ENCODE peak calls at places on chromosomes 2 and 18, in ten cellular contexts. One of them, this sample, is unnamed.

GRCh38 chr2:34115076-34115475 is 516.0 kb upstream of the FAM98A start:
- DNase-seq in PC-9: no peak
- DNase-seq in kidney tubule cell: no peak
- DNase-seq in T follicular helper cell: no peak
- DNase-seq in non-pigmented ciliary epithelial cell: no peak
- DNase-seq in RWPE1: no peak
- DNase-seq in HL-60: no peak
- DNase-seq in amygdala: no peak
- DNase-seq in dermis blood vessel endothelial cell: no peak
- DNase-seq in NCI-H1417: no peak
- DNase-seq in this sample: no peak

GRCh38 chr2:10048501-10049171 is 5.3 kb downstream of the KLF11 start:
- DNase-seq in amygdala: no peak
- DNase-seq in NCI-H1417: peak; percentile 67
- DNase-seq in T follicular helper cell: no peak
- DNase-seq in RWPE1: peak; percentile 36
- DNase-seq in kidney tubule cell: peak; percentile 57
- DNase-seq in PC-9: no peak
- DNase-seq in dermis blood vessel endothelial cell: peak; percentile 78
- DNase-seq in HL-60: no peak
- DNase-seq in non-pigmented ciliary epithelial cell: no peak
- DNase-seq in this sample: peak; percentile 94

GRCh38 chr2:3610415-3610814 is 15.5 kb downstream of the COLEC11 start:
- DNase-seq in RWPE1: no peak
- DNase-seq in NCI-H1417: no peak
- DNase-seq in PC-9: no peak
- DNase-seq in non-pigmented ciliary epithelial cell: no peak
- DNase-seq in T follicular helper cell: no peak
- DNase-seq in HL-60: no peak
- DNase-seq in dermis blood vessel endothelial cell: no peak
- DNase-seq in kidney tubule cell: no peak
- DNase-seq in amygdala: no peak
- DNase-seq in this sample: no peak

GRCh38 chr2:108305901-108306300 is 17.2 kb downstream of the SULT1C2 start:
- DNase-seq in T follicular helper cell: no peak
- DNase-seq in NCI-H1417: no peak
- DNase-seq in non-pigmented ciliary epithelial cell: no peak
- DNase-seq in PC-9: no peak
- DNase-seq in dermis blood vessel endothelial cell: no peak
- DNase-seq in HL-60: no peak
- DNase-seq in amygdala: no peak
- DNase-seq in kidney tubule cell: peak; percentile 36
- DNase-seq in RWPE1: no peak
- DNase-seq in this sample: no peak

GRCh38 chr2:120905824-120906571 is 170.3 kb downstream of the GLI2 start:
- DNase-seq in non-pigmented ciliary epithelial cell: no peak
- DNase-seq in T follicular helper cell: no peak
- DNase-seq in RWPE1: no peak
- DNase-seq in amygdala: no peak
- DNase-seq in kidney tubule cell: no peak
- DNase-seq in PC-9: no peak
- DNase-seq in dermis blood vessel endothelial cell: no peak
- DNase-seq in NCI-H1417: no peak
- DNase-seq in HL-60: no peak
- DNase-seq in this sample: peak; percentile 55

GRCh38 chr2:160751021-160751420 is 257.4 kb upstream of the RBMS1 start:
- DNase-seq in HL-60: no peak
- DNase-seq in dermis blood vessel endothelial cell: no peak
- DNase-seq in RWPE1: peak; percentile 5
- DNase-seq in non-pigmented ciliary epithelial cell: no peak
- DNase-seq in T follicular helper cell: no peak
- DNase-seq in PC-9: no peak
- DNase-seq in NCI-H1417: no peak
- DNase-seq in amygdala: no peak
- DNase-seq in kidney tubule cell: peak; percentile 50
- DNase-seq in this sample: peak; percentile 38

GRCh38 chr2:200086911-200087310 is 131.5 kb downstream of the MAIP1 start:
- DNase-seq in kidney tubule cell: peak; percentile 3
- DNase-seq in NCI-H1417: no peak
- DNase-seq in RWPE1: no peak
- DNase-seq in amygdala: peak; percentile 2
- DNase-seq in T follicular helper cell: no peak
- DNase-seq in non-pigmented ciliary epithelial cell: no peak
- DNase-seq in PC-9: no peak
- DNase-seq in dermis blood vessel endothelial cell: no peak
- DNase-seq in HL-60: no peak
- DNase-seq in this sample: no peak

GRCh38 chr2:218679119-218679518 is 7.2 kb downstream of the STK36 start:
- DNase-seq in T follicular helper cell: no peak
- DNase-seq in NCI-H1417: no peak
- DNase-seq in amygdala: no peak
- DNase-seq in non-pigmented ciliary epithelial cell: no peak
- DNase-seq in PC-9: no peak
- DNase-seq in HL-60: peak; percentile 61
- DNase-seq in kidney tubule cell: peak; percentile 42
- DNase-seq in dermis blood vessel endothelial cell: peak; percentile 29
- DNase-seq in RWPE1: no peak
- DNase-seq in this sample: no peak

GRCh38 chr18:63590368-63590767 is 3.2 kb downstream of the SERPINB13 start:
- DNase-seq in RWPE1: no peak
- DNase-seq in amygdala: no peak
- DNase-seq in kidney tubule cell: peak; percentile 10
- DNase-seq in PC-9: no peak
- DNase-seq in non-pigmented ciliary epithelial cell: no peak
- DNase-seq in HL-60: peak; percentile 98
- DNase-seq in dermis blood vessel endothelial cell: no peak
- DNase-seq in T follicular helper cell: no peak
- DNase-seq in NCI-H1417: no peak
- DNase-seq in this sample: no peak

GRCh38 chr2:237222178-237222577 is 136.5 kb downstream of the COPS8 start:
- DNase-seq in PC-9: no peak
- DNase-seq in HL-60: no peak
- DNase-seq in amygdala: no peak
- DNase-seq in non-pigmented ciliary epithelial cell: no peak
- DNase-seq in dermis blood vessel endothelial cell: no peak
- DNase-seq in T follicular helper cell: no peak
- DNase-seq in RWPE1: no peak
- DNase-seq in NCI-H1417: no peak
- DNase-seq in kidney tubule cell: peak; percentile 76
- DNase-seq in this sample: no peak

GRCh38 chr2:215816424-215816823 is 196.9 kb downstream of the MREG start:
- DNase-seq in non-pigmented ciliary epithelial cell: no peak
- DNase-seq in kidney tubule cell: no peak
- DNase-seq in PC-9: no peak
- DNase-seq in NCI-H1417: no peak
- DNase-seq in amygdala: no peak
- DNase-seq in dermis blood vessel endothelial cell: no peak
- DNase-seq in T follicular helper cell: no peak
- DNase-seq in HL-60: no peak
- DNase-seq in RWPE1: no peak
- DNase-seq in this sample: no peak

GRCh38 chr2:1628893-1629292 is 115.4 kb downstream of the PXDN start:
- DNase-seq in kidney tubule cell: peak; percentile 48
- DNase-seq in T follicular helper cell: no peak
- DNase-seq in amygdala: no peak
- DNase-seq in non-pigmented ciliary epithelial cell: no peak
- DNase-seq in HL-60: no peak
- DNase-seq in dermis blood vessel endothelial cell: peak; percentile 96
- DNase-seq in PC-9: no peak
- DNase-seq in RWPE1: peak; percentile 34
- DNase-seq in NCI-H1417: no peak
- DNase-seq in this sample: no peak

GRCh38 chr2:25365241-25365640 is 23.5 kb upstream of the DNMT3A start:
- DNase-seq in amygdala: no peak
- DNase-seq in non-pigmented ciliary epithelial cell: no peak
- DNase-seq in kidney tubule cell: peak; percentile 53
- DNase-seq in NCI-H1417: no peak
- DNase-seq in PC-9: no peak
- DNase-seq in RWPE1: no peak
- DNase-seq in dermis blood vessel endothelial cell: peak; percentile 23
- DNase-seq in T follicular helper cell: no peak
- DNase-seq in HL-60: no peak
- DNase-seq in this sample: no peak

GRCh38 chr2:2575870-2576386 is 244.9 kb upstream of the MYT1L start:
- DNase-seq in RWPE1: no peak
- DNase-seq in kidney tubule cell: no peak
- DNase-seq in T follicular helper cell: no peak
- DNase-seq in dermis blood vessel endothelial cell: no peak
- DNase-seq in amygdala: no peak
- DNase-seq in non-pigmented ciliary epithelial cell: no peak
- DNase-seq in NCI-H1417: peak; percentile 86
- DNase-seq in PC-9: no peak
- DNase-seq in HL-60: no peak
- DNase-seq in this sample: no peak

GRCh38 chr18:58095655-58096054 is 51.6 kb downstream of the NEDD4L start:
- DNase-seq in HL-60: no peak
- DNase-seq in T follicular helper cell: no peak
- DNase-seq in PC-9: no peak
- DNase-seq in RWPE1: no peak
- DNase-seq in non-pigmented ciliary epithelial cell: no peak
- DNase-seq in kidney tubule cell: no peak
- DNase-seq in amygdala: no peak
- DNase-seq in dermis blood vessel endothelial cell: no peak
- DNase-seq in NCI-H1417: no peak
- DNase-seq in this sample: no peak

GRCh38 chr2:204604061-204604460 is 58.8 kb downstream of the PARD3B start:
- DNase-seq in non-pigmented ciliary epithelial cell: no peak
- DNase-seq in RWPE1: no peak
- DNase-seq in HL-60: no peak
- DNase-seq in NCI-H1417: no peak
- DNase-seq in kidney tubule cell: peak; percentile 2
- DNase-seq in dermis blood vessel endothelial cell: peak; percentile 34
- DNase-seq in amygdala: no peak
- DNase-seq in PC-9: no peak
- DNase-seq in T follicular helper cell: no peak
- DNase-seq in this sample: no peak

GRCh38 chr18:4024702-4025101 is 430.4 kb downstream of the DLGAP1 start:
- DNase-seq in NCI-H1417: no peak
- DNase-seq in non-pigmented ciliary epithelial cell: no peak
- DNase-seq in kidney tubule cell: peak; percentile 56
- DNase-seq in dermis blood vessel endothelial cell: no peak
- DNase-seq in HL-60: no peak
- DNase-seq in PC-9: no peak
- DNase-seq in T follicular helper cell: no peak
- DNase-seq in amygdala: no peak
- DNase-seq in RWPE1: no peak
- DNase-seq in this sample: no peak

GRCh38 chr18:23689616-23690504 is 607 bp downstream of the LAMA3 start:
- DNase-seq in PC-9: no peak
- DNase-seq in dermis blood vessel endothelial cell: peak; percentile 32
- DNase-seq in T follicular helper cell: no peak
- DNase-seq in HL-60: no peak
- DNase-seq in non-pigmented ciliary epithelial cell: no peak
- DNase-seq in NCI-H1417: peak; percentile 82
- DNase-seq in RWPE1: no peak
- DNase-seq in kidney tubule cell: peak; percentile 27
- DNase-seq in amygdala: no peak
- DNase-seq in this sample: no peak

GRCh38 chr2:10712186-10712809 is 9.1 kb upstream of the ATP6V1C2 start:
- DNase-seq in RWPE1: no peak
- DNase-seq in T follicular helper cell: no peak
- DNase-seq in PC-9: no peak
- DNase-seq in NCI-H1417: no peak
- DNase-seq in HL-60: no peak
- DNase-seq in non-pigmented ciliary epithelial cell: no peak
- DNase-seq in amygdala: no peak
- DNase-seq in kidney tubule cell: no peak
- DNase-seq in dermis blood vessel endothelial cell: no peak
- DNase-seq in this sample: no peak

GRCh38 chr2:150063950-150064549 is 423.4 kb downstream of the RND3 start:
- DNase-seq in RWPE1: no peak
- DNase-seq in non-pigmented ciliary epithelial cell: no peak
- DNase-seq in NCI-H1417: no peak
- DNase-seq in amygdala: no peak
- DNase-seq in PC-9: no peak
- DNase-seq in T follicular helper cell: no peak
- DNase-seq in kidney tubule cell: no peak
- DNase-seq in HL-60: no peak
- DNase-seq in dermis blood vessel endothelial cell: no peak
- DNase-seq in this sample: no peak

GRCh38 chr18:54388203-54389142 is 30.8 kb downstream of the C18orf54 start:
- DNase-seq in RWPE1: peak; percentile 32
- DNase-seq in HL-60: peak; percentile 91
- DNase-seq in dermis blood vessel endothelial cell: peak; percentile 93
- DNase-seq in NCI-H1417: no peak
- DNase-seq in PC-9: peak; percentile 59
- DNase-seq in T follicular helper cell: no peak
- DNase-seq in non-pigmented ciliary epithelial cell: peak; percentile 88
- DNase-seq in amygdala: no peak
- DNase-seq in kidney tubule cell: peak; percentile 93
- DNase-seq in this sample: peak; percentile 53

GRCh38 chr2:140624188-140624587 is 1506.6 kb downstream of the LRP1B start:
- DNase-seq in HL-60: no peak
- DNase-seq in NCI-H1417: peak; percentile 19
- DNase-seq in RWPE1: no peak
- DNase-seq in T follicular helper cell: no peak
- DNase-seq in amygdala: no peak
- DNase-seq in dermis blood vessel endothelial cell: no peak
- DNase-seq in kidney tubule cell: no peak
- DNase-seq in non-pigmented ciliary epithelial cell: no peak
- DNase-seq in PC-9: peak; percentile 2
- DNase-seq in this sample: no peak

GRCh38 chr2:30336978-30337841 is 105.9 kb downstream of the LBH start:
- DNase-seq in NCI-H1417: no peak
- DNase-seq in non-pigmented ciliary epithelial cell: no peak
- DNase-seq in dermis blood vessel endothelial cell: no peak
- DNase-seq in RWPE1: no peak
- DNase-seq in amygdala: no peak
- DNase-seq in HL-60: peak; percentile 20
- DNase-seq in PC-9: no peak
- DNase-seq in T follicular helper cell: peak; percentile 18
- DNase-seq in kidney tubule cell: no peak
- DNase-seq in this sample: no peak

GRCh38 chr18:63016270-63016669 is 300.9 kb downstream of the PHLPP1 start:
- DNase-seq in amygdala: no peak
- DNase-seq in PC-9: peak; percentile 30
- DNase-seq in RWPE1: peak; percentile 54
- DNase-seq in non-pigmented ciliary epithelial cell: peak; percentile 10
- DNase-seq in T follicular helper cell: peak; percentile 31
- DNase-seq in kidney tubule cell: peak; percentile 57
- DNase-seq in dermis blood vessel endothelial cell: peak; percentile 72
- DNase-seq in HL-60: peak; percentile 79
- DNase-seq in NCI-H1417: peak; percentile 91
- DNase-seq in this sample: no peak

GRCh38 chr2:43685350-43685749 is 9.1 kb upstream of the C1GALT1C1L start:
- DNase-seq in PC-9: no peak
- DNase-seq in non-pigmented ciliary epithelial cell: no peak
- DNase-seq in HL-60: no peak
- DNase-seq in T follicular helper cell: no peak
- DNase-seq in amygdala: no peak
- DNase-seq in RWPE1: no peak
- DNase-seq in NCI-H1417: no peak
- DNase-seq in dermis blood vessel endothelial cell: no peak
- DNase-seq in kidney tubule cell: peak; percentile 16
- DNase-seq in this sample: no peak

This sample was measured in osteoblast.